ENCODE peak calls at places on chromosomes 5 and 9, in nine cellular contexts. Y is pancreas, C is esophagus squamous epithelium, S is fibroblast of lung, W is neural progenitor cell, L is DND-41, Z is hepatocyte, U is left ventricle myocardium inferior, R is PC-3. P is an unnamed sample. For H3K4me1, the result is how much of the 10 kb centered on the place peaks cover.

GRCh38 chr9:79575560-79575959 is 3.8 kb downstream of the TLE4 start:
- DNase-seq in Y (no peak), C (no peak), S (no peak), W (peak), L (no peak), Z (no peak), U (no peak), R (no peak), P (no peak)

GRCh38 chr5:55407059-55407684 is 99.4 kb downstream of the MTREX start:
- DNase-seq in Y (no peak), C (no peak), S (peak), W (peak), L (peak), Z (peak), U (no peak), R (peak), P (no peak)

GRCh38 chr9:119963798-119964372 is 594.6 kb upstream of the BRINP1 start:
- DNase-seq in Y (no peak), C (no peak), S (peak), W (peak), L (no peak), Z (peak), U (no peak), R (peak), P (peak)

GRCh38 chr9:116452227-116452626 is 234.9 kb upstream of the TRIM32 start:
- DNase-seq in Y (no peak), C (no peak), S (no peak), W (no peak), L (no peak), Z (no peak), U (no peak), R (no peak), P (no peak)

GRCh38 chr9:34500623-34501267 is 22.0 kb downstream of the ENHO start:
- DNase-seq in Y (peak), C (no peak), S (no peak), W (peak), L (peak), Z (peak), U (peak), R (peak), P (peak)

GRCh38 chr5:133403741-133404364 is 208.5 kb downstream of the FSTL4 start:
- DNase-seq in Y (no peak), C (no peak), S (no peak), W (no peak), L (no peak), Z (no peak), U (no peak), R (no peak), P (peak)

GRCh38 chr9:92501671-92502393 is 19.5 kb upstream of the ASPN start:
- DNase-seq in Y (no peak), C (no peak), S (peak), W (peak), L (no peak), Z (peak), U (peak), R (peak), P (peak)

GRCh38 chr5:170612256-170612656 is 108.4 kb downstream of the KCNIP1 start:
- DNase-seq in Y (no peak), C (no peak), S (no peak), W (peak), L (no peak), Z (no peak), U (no peak), R (no peak), P (no peak)

GRCh38 chr5:39224196-39224754 is 4.9 kb upstream of the FYB1 start:
- DNase-seq in Y (no peak), C (no peak), S (peak), W (peak), L (no peak), Z (peak), U (no peak), R (peak), P (no peak)

GRCh38 chr5:138352722-138353549 is 451 bp downstream of the KDM3B start:
- DNase-seq in Y (peak), C (peak), S (peak), W (peak), L (peak), Z (peak), U (peak), R (peak), P (peak)

GRCh38 chr9:133576591-133577462 is 32.4 kb downstream of the FAM163B start:
- DNase-seq in Y (no peak), C (no peak), S (no peak), W (no peak), L (no peak), Z (no peak), U (no peak), R (no peak), P (no peak)

GRCh38 chr5:33969572-33970452 is 14.7 kb downstream of the SLC45A2 start:
- DNase-seq in Y (no peak), C (no peak), S (peak), W (peak), L (no peak), Z (peak), U (no peak), R (peak), P (no peak)

GRCh38 chr5:167661605-167662004 is 629.8 kb upstream of the WWC1 start:
- DNase-seq in Y (no peak), C (no peak), S (no peak), W (no peak), L (no peak), Z (no peak), U (no peak), R (no peak), P (no peak)

GRCh38 chr5:149517461-149518122 is 33.6 kb downstream of the CSNK1A1 start:
- DNase-seq in Y (no peak), C (no peak), S (peak), W (peak), L (no peak), Z (no peak), U (no peak), R (no peak), P (no peak)

GRCh38 chr5:6837519-6838110 is 124.4 kb downstream of the TENT4A start:
- DNase-seq in Y (no peak), C (no peak), S (no peak), W (no peak), L (peak), Z (no peak), U (no peak), R (peak), P (no peak)

GRCh38 chr9:111937781-111938426 is 41.3 kb downstream of the UGCG start:
- DNase-seq in Y (no peak), C (no peak), S (peak), W (no peak), L (no peak), Z (no peak), U (peak), R (no peak), P (peak)

GRCh38 chr9:79862921-79863890 is 291.4 kb downstream of the TLE4 start:
- DNase-seq in Y (no peak), C (no peak), S (no peak), W (no peak), L (no peak), Z (no peak), U (no peak), R (no peak), P (no peak)

GRCh38 chr5:108728566-108729305 is 19.0 kb upstream of the FER start:
- DNase-seq in Y (no peak), C (no peak), S (no peak), W (no peak), L (peak), Z (peak), U (no peak), R (no peak), P (no peak)

GRCh38 chr5:172819569-172819968 is 14.5 kb upstream of the ERGIC1 start:
- DNase-seq in Y (no peak), C (no peak), S (no peak), W (no peak), L (no peak), Z (no peak), U (no peak), R (no peak), P (no peak)

GRCh38 chr9:136535070-136535469 is 10.8 kb downstream of the NOTCH1 start:
- DNase-seq in Y (no peak), C (no peak), S (no peak), W (no peak), L (peak), Z (no peak), U (no peak), R (no peak), P (no peak)

GRCh38 chr9:136537411-136537810 is 8.4 kb downstream of the NOTCH1 start:
- DNase-seq in Y (no peak), C (no peak), S (no peak), W (no peak), L (no peak), Z (no peak), U (no peak), R (no peak), P (no peak)

GRCh38 chr9:136537896-136538598 is 7.8 kb downstream of the NOTCH1 start:
- DNase-seq in Y (no peak), C (no peak), S (no peak), W (no peak), L (no peak), Z (no peak), U (no peak), R (peak), P (no peak)

GRCh38 chr9:136536051-136536720 is 9.7 kb downstream of the NOTCH1 start:
- DNase-seq in Y (no peak), C (no peak), S (no peak), W (no peak), L (no peak), Z (no peak), U (no peak), R (no peak), P (no peak)

GRCh38 chr9:136536721-136537241 is 9.1 kb downstream of the NOTCH1 start:
- DNase-seq in Y (no peak), C (no peak), S (no peak), W (no peak), L (no peak), Z (no peak), U (no peak), R (no peak), P (no peak)
- TF ChIP-seq CTCF in Y (no peak), C (no peak), S (no peak), W (peak), L (peak), Z (no peak), U (no peak), R (peak), P (no peak)

GRCh38 chr5:17113174-17113941 is 104.1 kb upstream of the BASP1 start:
- DNase-seq in Y (no peak), C (no peak), S (peak), W (no peak), L (no peak), Z (no peak), U (no peak), R (peak), P (no peak)

GRCh38 chr5:17114233-17114632 is 103.2 kb upstream of the BASP1 start:
- DNase-seq in Y (no peak), C (no peak), S (no peak), W (no peak), L (no peak), Z (no peak), U (no peak), R (peak), P (no peak)

GRCh38 chr5:17118631-17119030 is 98.8 kb upstream of the BASP1 start:
- DNase-seq in Y (no peak), C (peak), S (peak), W (no peak), L (no peak), Z (peak), U (no peak), R (peak), P (peak)

GRCh38 chr5:17120209-17120608 is 97.2 kb upstream of the BASP1 start:
- DNase-seq in Y (no peak), C (no peak), S (no peak), W (no peak), L (no peak), Z (no peak), U (no peak), R (no peak), P (no peak)

GRCh38 chr5:17114715-17115599 is 102.5 kb upstream of the BASP1 start:
- DNase-seq in Y (no peak), C (no peak), S (no peak), W (no peak), L (no peak), Z (no peak), U (no peak), R (peak), P (no peak)
- H3K4me1 ChIP-seq in Y (under half), C (under half), S (under half), W (under half), L (under half), Z (under half), U (under half), R (under half), P (under half)

GRCh38 chr5:146369691-146370090 is 31.1 kb downstream of the POU4F3 start:
- DNase-seq in Y (no peak), C (no peak), S (peak), W (no peak), L (no peak), Z (no peak), U (no peak), R (peak), P (no peak)
- H3K4me3 ChIP-seq in Y (no peak), C (no peak), S (no peak), W (no peak), L (no peak), Z (no peak), U (no peak), R (no peak), P (no peak)

GRCh38 chr5:141192110-141192725 is at the start of gene PCDHB10:
- DNase-seq in Y (no peak), C (no peak), S (peak), W (peak), L (peak), Z (peak), U (no peak), R (peak), P (no peak)
- TF ChIP-seq CTCF in Y (no peak), C (no peak), S (peak), W (peak), L (peak), Z (peak), U (peak), R (peak), P (no peak)

GRCh38 chr9:70477907-70478480 is 63.5 kb upstream of the KLF9 start:
- DNase-seq in Y (no peak), C (no peak), S (no peak), W (no peak), L (no peak), Z (no peak), U (no peak), R (no peak), P (peak)

GRCh38 chr9:70479880-70480291 is 65.4 kb upstream of the KLF9 start:
- DNase-seq in Y (no peak), C (no peak), S (peak), W (peak), L (no peak), Z (peak), U (no peak), R (no peak), P (peak)

GRCh38 chr9:70478963-70479641 is 64.6 kb upstream of the KLF9 start:
- DNase-seq in Y (peak), C (no peak), S (peak), W (no peak), L (no peak), Z (peak), U (no peak), R (no peak), P (no peak)

GRCh38 chr9:70475211-70475610 is 60.8 kb upstream of the KLF9 start:
- DNase-seq in Y (no peak), C (no peak), S (no peak), W (no peak), L (no peak), Z (peak), U (no peak), R (no peak), P (no peak)

GRCh38 chr9:70477146-70477745 is 62.8 kb upstream of the KLF9 start:
- DNase-seq in Y (no peak), C (no peak), S (peak), W (no peak), L (no peak), Z (no peak), U (no peak), R (peak), P (no peak)
- H3K4me1 ChIP-seq in Y (half or more), C (under half), S (under half), W (under half), L (under half), Z (under half), U (half or more), R (under half), P (under half)